ENCODE peak calls at places on chromosomes 4 and X, in four cellular contexts. Z is AG08395; B is activated T-helper 1 cell treated with anti-CD3 and anti-CD28 coated beads, Interleukin-2, amount 50 U/mL, for 16 hours; P is epithelial cell of prostate. W is an unnamed sample.

GRCh38 chr4:128155231-128155855 is 94.2 kb downstream of the LARP1B start:
- DNase-seq in B (no peak), P (no peak), Z (no peak), W (no peak)

GRCh38 chr4:158578476-158578875 is 56.8 kb downstream of the RXFP1 start:
- DNase-seq in P (no peak), B (no peak), Z (peak; percentile 23), W (no peak)

GRCh38 chr4:138103597-138104461 is 138.3 kb downstream of the SLC7A11 start:
- DNase-seq in B (no peak), P (no peak), Z (no peak), W (no peak)

GRCh38 chr4:7021930-7022658 is 21.1 kb upstream of the TADA2B start:
- DNase-seq in Z (peak; percentile 93), B (no peak), P (no peak), W (no peak)

GRCh38 chr4:155629183-155629825 is 37.3 kb upstream of the GUCY1A1 start:
- DNase-seq in Z (peak; percentile 65), P (no peak), B (no peak), W (no peak)

GRCh38 chr4:168257663-168258235 is 60.8 kb downstream of the DDX60 start:
- DNase-seq in Z (no peak), P (no peak), B (no peak), W (no peak)

GRCh38 chrX:109974906-109975655 is 27.8 kb upstream of the TMEM164 start:
- DNase-seq in P (no peak), B (no peak), Z (no peak), W (no peak)

GRCh38 chr4:172680701-172681100 is 487.9 kb upstream of the GALNT7 start:
- DNase-seq in Z (no peak), B (no peak), P (no peak), W (no peak)

GRCh38 chrX:105347373-105347772 is 126.9 kb upstream of the TEX13A start:
- DNase-seq in P (no peak), Z (no peak), B (no peak), W (no peak)

GRCh38 chrX:5278908-5279307 is 949.8 kb downstream of the NLGN4X start:
- DNase-seq in B (no peak), P (no peak), Z (no peak), W (no peak)

GRCh38 chr4:25955705-25956104 is 41.7 kb downstream of the SMIM20 start:
- DNase-seq in B (no peak), Z (no peak), P (no peak), W (no peak)

GRCh38 chr4:38567448-38567847 is 96.6 kb upstream of the KLF3 start:
- DNase-seq in B (no peak), P (peak; percentile 76), Z (no peak), W (no peak)

GRCh38 chrX:11193035-11193469 is 81.9 kb downstream of the HCCS start:
- DNase-seq in Z (no peak), P (no peak), B (no peak), W (no peak)

GRCh38 chrX:9942086-9942485 is 25.1 kb upstream of the CLDN34 start:
- DNase-seq in P (no peak), B (no peak), Z (no peak), W (no peak)

GRCh38 chr4:38675167-38676121 is 11.4 kb downstream of the KLF3 start:
- DNase-seq in Z (peak; percentile 63), B (peak; percentile 65), P (no peak), W (peak; percentile 98)